ENCODE peak calls at places on chromosome 15, in five cellular contexts. Z, D, X, I and F are unnamed samples.

GRCh38 chr15:97728791-97729190 is 231.7 kb upstream of the ARRDC4 start:
- ATAC-seq in Z (no peak), I (no peak), D (no peak), X (no peak), F (no peak)

GRCh38 chr15:50909044-50909342 is 510 bp downstream of the AP4E1 start:
- ATAC-seq in I (no peak), Z (no peak), D (peak), X (no peak), F (no peak)

GRCh38 chr15:92029104-92029466 is 175.6 kb downstream of the SLCO3A1 start:
- ATAC-seq in X (no peak), I (no peak), D (no peak), Z (no peak), F (peak)

GRCh38 chr15:98769867-98770266 is 121.5 kb downstream of the IGF1R start:
- ATAC-seq in X (no peak), D (no peak), I (no peak), Z (no peak), F (no peak)

GRCh38 chr15:80456517-80457497 is 52.6 kb downstream of the ARNT2 start:
- ATAC-seq in I (no peak), X (no peak), Z (no peak), D (no peak), F (no peak)

GRCh38 chr15:55290361-55291057 is 896 bp upstream of the RAB27A start:
- ATAC-seq in Z (peak), X (peak), D (peak), I (peak), F (peak)

GRCh38 chr15:56931674-56932507 is 13.4 kb downstream of the TCF12 start:
- ATAC-seq in I (no peak), Z (no peak), X (no peak), D (no peak), F (no peak)

GRCh38 chr15:86491118-86491517 is 411.4 kb downstream of the AGBL1 start:
- ATAC-seq in Z (no peak), I (no peak), X (no peak), D (no peak), F (no peak)

GRCh38 chr15:38154255-38154654 is 98.4 kb upstream of the SPRED1 start:
- ATAC-seq in D (no peak), X (no peak), I (no peak), Z (no peak), F (no peak)

GRCh38 chr15:37165420-37165819 is 65.1 kb upstream of the MEIS2 start:
- ATAC-seq in D (no peak), X (no peak), I (no peak), Z (no peak), F (no peak)

GRCh38 chr15:34161329-34161953 is 48.5 kb downstream of the KATNBL1 start:
- ATAC-seq in X (no peak), D (no peak), I (peak), Z (no peak), F (no peak)

GRCh38 chr15:48719668-48720067 is 74.2 kb upstream of the FBN1 start:
- ATAC-seq in D (no peak), X (no peak), I (no peak), Z (no peak), F (no peak)

GRCh38 chr15:88258021-88258641 is 1.6 kb upstream of the NTRK3 start:
- ATAC-seq in Z (no peak), I (peak), D (peak), X (no peak), F (no peak)

GRCh38 chr15:70214266-70214665 is 116.5 kb upstream of the TLE3 start:
- ATAC-seq in Z (no peak), D (peak), I (peak), X (no peak), F (no peak)

GRCh38 chr15:90895571-90896117 is 7.5 kb upstream of the MAN2A2 start:
- ATAC-seq in Z (no peak), X (peak), I (no peak), D (peak), F (no peak)

GRCh38 chr15:23686466-23687142 is 501 bp downstream of the NDN start:
- ATAC-seq in I (no peak), Z (no peak), D (peak), X (no peak), F (peak)

GRCh38 chr15:35937380-35937779 is 391.4 kb upstream of the DPH6 start:
- ATAC-seq in I (no peak), X (no peak), Z (no peak), D (no peak), F (no peak)

GRCh38 chr15:43808960-43809678 is 8.7 kb downstream of the HYPK start:
- ATAC-seq in X (no peak), Z (no peak), I (no peak), D (no peak), F (no peak)

GRCh38 chr15:69556344-69556743 is 103.7 kb downstream of the RPLP1 start:
- ATAC-seq in D (no peak), X (no peak), I (no peak), Z (no peak), F (no peak)

GRCh38 chr15:92883643-92884458 is 16.3 kb upstream of the CHD2 start:
- ATAC-seq in I (no peak), X (no peak), Z (no peak), D (no peak), F (no peak)

GRCh38 chr15:40925863-40926658 is 3.1 kb upstream of the DLL4 start:
- ATAC-seq in Z (no peak), D (no peak), I (no peak), X (no peak), F (no peak)

GRCh38 chr15:65773386-65774111 is 18.5 kb downstream of the DENND4A start:
- ATAC-seq in D (no peak), X (no peak), I (no peak), Z (no peak), F (no peak)

GRCh38 chr15:83685864-83686263 is 31.9 kb downstream of the ADAMTSL3 start:
- ATAC-seq in X (no peak), D (no peak), Z (no peak), I (no peak), F (peak)

GRCh38 chr15:101307897-101308603 is 13.0 kb upstream of the SNRPA1 start:
- ATAC-seq in X (no peak), Z (no peak), I (peak), D (peak), F (no peak)

GRCh38 chr15:80012060-80012726 is 41.2 kb upstream of the BCL2A1 start:
- ATAC-seq in I (no peak), X (no peak), Z (no peak), D (no peak), F (no peak)

GRCh38 chr15:91275844-91276243 is 175.8 kb downstream of the SV2B start:
- ATAC-seq in Z (no peak), X (no peak), D (no peak), I (no peak), F (no peak)

GRCh38 chr15:85314653-85315052 is 65.8 kb upstream of the AKAP13 start:
- ATAC-seq in D (no peak), X (no peak), I (no peak), Z (no peak), F (no peak)

GRCh38 chr15:39313467-39313866 is 267.4 kb upstream of the THBS1 start:
- ATAC-seq in I (no peak), Z (no peak), D (no peak), X (no peak), F (no peak)

GRCh38 chr15:68418611-68419161 is 13.3 kb downstream of the ITGA11 start:
- ATAC-seq in X (no peak), I (no peak), Z (no peak), D (no peak), F (peak)
- TF ChIP-seq POLR2AphosphoS5 in X (no peak), I (no peak), Z (no peak), D (no peak), F (no peak)

DNA sequence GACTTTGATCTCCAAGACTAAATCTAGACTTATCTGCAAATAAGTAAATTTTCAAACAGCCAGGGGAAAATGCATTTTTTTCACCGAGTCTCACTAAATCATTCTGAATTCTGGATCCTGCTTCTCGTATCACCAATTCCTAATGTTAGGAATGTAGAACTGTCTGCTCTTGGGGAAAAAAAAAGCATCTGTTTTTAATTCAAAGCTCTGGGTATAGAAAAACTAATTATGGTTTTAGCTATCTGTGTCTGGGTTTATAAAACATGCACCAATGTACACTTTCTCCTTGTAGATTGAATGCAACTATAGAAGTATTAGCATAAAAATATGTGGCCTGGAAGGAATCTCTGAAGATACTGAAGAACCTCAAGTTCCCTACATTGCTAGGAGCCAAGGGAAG is 4.8 kb upstream of the CDAN1 start:
- ATAC-seq in D (no peak), X (no peak), I (no peak), Z (no peak), F (no peak)
- TF ChIP-seq POLR2AphosphoS5 in D (no peak), X (no peak), I (no peak), Z (no peak), F (no peak)

DNA sequence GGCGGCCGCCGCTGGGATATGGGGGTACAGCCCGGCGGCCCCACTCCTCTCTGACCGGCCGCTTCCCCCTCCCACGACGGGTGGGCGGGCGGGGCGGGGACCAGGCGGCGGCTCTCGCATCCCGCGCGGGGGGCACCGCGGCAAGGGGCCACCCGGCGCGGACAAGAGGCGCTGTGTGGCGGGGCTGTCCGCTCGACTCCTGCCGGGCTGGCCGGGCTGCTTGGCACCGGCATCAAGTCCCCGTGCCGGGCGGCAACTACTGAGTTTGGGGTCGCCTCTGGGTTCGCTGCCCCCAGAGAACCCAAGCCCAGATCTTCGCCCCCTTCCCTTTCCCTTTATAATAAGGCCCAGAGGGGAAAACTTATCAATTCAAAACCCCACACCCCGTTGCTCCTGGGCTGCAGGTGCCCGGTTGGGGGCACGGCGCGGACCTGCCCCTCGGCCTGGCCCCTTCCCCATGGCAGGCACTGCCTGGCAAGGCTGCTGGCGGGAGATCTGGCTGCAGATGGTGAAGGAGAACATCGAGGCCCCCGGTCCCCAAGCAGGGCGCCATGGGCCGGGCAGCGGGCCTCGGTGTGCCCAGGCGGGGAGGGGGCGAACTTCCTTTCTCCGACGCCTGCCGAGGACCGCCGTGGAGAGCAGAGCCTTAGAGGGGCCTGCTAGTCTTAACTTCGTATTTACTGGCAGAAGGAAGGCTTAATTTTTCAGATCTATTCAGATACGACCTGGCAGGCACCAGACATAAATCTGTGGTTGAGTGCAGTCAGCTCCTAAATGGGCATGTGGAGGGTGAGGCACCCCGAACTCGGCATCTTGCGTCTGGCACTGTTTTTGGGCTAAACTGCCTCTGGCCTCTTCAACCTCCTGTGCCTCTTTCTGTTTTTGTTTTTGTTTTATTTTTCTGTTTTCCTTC is 913 bp downstream of the APBA2 start:
- ATAC-seq in I (no peak), Z (no peak), D (peak), X (no peak), F (no peak)
- TF ChIP-seq POLR2AphosphoS5 in I (no peak), Z (no peak), D (no peak), X (no peak), F (no peak)

GRCh38 chr15:89758981-89759380 is 7.9 kb upstream of the MESP1 start:
- ATAC-seq in X (no peak), Z (no peak), I (no peak), D (no peak), F (no peak)

GRCh38 chr15:89754361-89755154 is 3.5 kb upstream of the MESP1 start:
- ATAC-seq in X (no peak), I (no peak), D (no peak), Z (no peak), F (no peak)

GRCh38 chr15:89755701-89756100 is 4.7 kb upstream of the MESP1 start:
- ATAC-seq in I (no peak), D (no peak), X (no peak), Z (no peak), F (no peak)

GRCh38 chr15:89758283-89758682 is 7.2 kb upstream of the MESP1 start:
- ATAC-seq in X (no peak), Z (no peak), I (no peak), D (no peak), F (no peak)

GRCh38 chr15:89756897-89757296 is 5.8 kb upstream of the MESP1 start:
- ATAC-seq in I (no peak), D (no peak), Z (no peak), X (no peak), F (no peak)
- TF ChIP-seq POLR2AphosphoS5 in I (no peak), D (no peak), Z (no peak), X (no peak), F (no peak)

GRCh38 chr15:61890106-61890505 is 170.1 kb downstream of the VPS13C start:
- ATAC-seq in X (no peak), Z (no peak), D (no peak), I (no peak), F (no peak)
- TF ChIP-seq POLR2AphosphoS5 in X (no peak), Z (no peak), D (no peak), I (no peak), F (no peak)

GRCh38 chr15:32871887-32872286 is 154.1 kb downstream of the GREM1 start:
- ATAC-seq in Z (no peak), X (no peak), I (no peak), D (no peak), F (no peak)

GRCh38 chr15:32872606-32873291 is 154.9 kb downstream of the GREM1 start:
- ATAC-seq in X (no peak), Z (peak), I (no peak), D (no peak), F (peak)

GRCh38 chr15:32869814-32870213 is 152.0 kb downstream of the GREM1 start:
- ATAC-seq in X (no peak), D (no peak), Z (no peak), I (no peak), F (no peak)

GRCh38 chr15:32873292-32874114 is 155.7 kb downstream of the GREM1 start:
- ATAC-seq in Z (no peak), I (no peak), D (no peak), X (no peak), F (peak)

GRCh38 chr15:32870240-32871033 is 152.6 kb downstream of the GREM1 start:
- ATAC-seq in X (no peak), D (peak), I (peak), Z (no peak), F (peak)
- TF ChIP-seq POLR2AphosphoS5 in X (no peak), D (no peak), I (peak), Z (no peak), F (peak)

DNA sequence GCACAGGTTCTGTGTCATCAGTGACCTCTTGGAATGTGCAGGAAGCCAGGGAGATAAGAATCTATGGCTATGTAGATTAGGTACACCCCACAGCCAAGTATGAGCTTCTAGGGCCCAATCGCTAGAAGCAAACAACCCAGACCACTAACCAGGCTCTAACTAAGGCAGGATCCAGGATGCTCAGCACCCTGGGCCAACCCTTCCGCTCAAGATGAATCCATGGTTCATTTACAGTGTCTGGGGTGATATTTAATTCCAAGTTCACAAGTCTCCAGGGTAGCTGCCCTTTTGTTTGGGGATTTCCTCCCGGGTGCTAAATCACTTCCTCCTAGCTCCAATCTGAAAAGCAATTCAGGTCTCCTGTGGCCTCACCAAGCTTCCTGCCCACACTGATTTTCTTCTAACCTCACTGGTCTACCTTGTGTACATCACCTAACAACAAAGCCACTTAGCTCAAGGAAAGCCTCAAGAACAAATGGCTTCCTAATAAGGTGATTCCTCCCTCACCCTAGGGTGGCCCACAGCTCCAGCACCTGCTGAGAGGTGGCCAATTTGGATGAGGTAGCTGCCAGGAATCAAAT is 2.4 kb downstream of the EHD4 start:
- ATAC-seq in D (no peak), Z (no peak), I (no peak), X (no peak), F (no peak)
- TF ChIP-seq POLR2AphosphoS5 in D (no peak), Z (no peak), I (no peak), X (no peak), F (no peak)

GRCh38 chr15:58746174-58746573 is 3.3 kb downstream of the ADAM10 start:
- ATAC-seq in I (no peak), D (no peak), X (no peak), Z (no peak), F (no peak)

GRCh38 chr15:58748787-58749531 is 548 bp downstream of the ADAM10 start:
- ATAC-seq in I (peak), X (peak), D (peak), Z (peak), F (peak)

GRCh38 chr15:58752716-58753115 is 3.2 kb upstream of the ADAM10 start:
- ATAC-seq in Z (no peak), I (no peak), D (no peak), X (no peak), F (no peak)

GRCh38 chr15:58748040-58748786 is 1.3 kb downstream of the ADAM10 start:
- ATAC-seq in D (peak), I (no peak), Z (no peak), X (no peak), F (no peak)

DNA sequence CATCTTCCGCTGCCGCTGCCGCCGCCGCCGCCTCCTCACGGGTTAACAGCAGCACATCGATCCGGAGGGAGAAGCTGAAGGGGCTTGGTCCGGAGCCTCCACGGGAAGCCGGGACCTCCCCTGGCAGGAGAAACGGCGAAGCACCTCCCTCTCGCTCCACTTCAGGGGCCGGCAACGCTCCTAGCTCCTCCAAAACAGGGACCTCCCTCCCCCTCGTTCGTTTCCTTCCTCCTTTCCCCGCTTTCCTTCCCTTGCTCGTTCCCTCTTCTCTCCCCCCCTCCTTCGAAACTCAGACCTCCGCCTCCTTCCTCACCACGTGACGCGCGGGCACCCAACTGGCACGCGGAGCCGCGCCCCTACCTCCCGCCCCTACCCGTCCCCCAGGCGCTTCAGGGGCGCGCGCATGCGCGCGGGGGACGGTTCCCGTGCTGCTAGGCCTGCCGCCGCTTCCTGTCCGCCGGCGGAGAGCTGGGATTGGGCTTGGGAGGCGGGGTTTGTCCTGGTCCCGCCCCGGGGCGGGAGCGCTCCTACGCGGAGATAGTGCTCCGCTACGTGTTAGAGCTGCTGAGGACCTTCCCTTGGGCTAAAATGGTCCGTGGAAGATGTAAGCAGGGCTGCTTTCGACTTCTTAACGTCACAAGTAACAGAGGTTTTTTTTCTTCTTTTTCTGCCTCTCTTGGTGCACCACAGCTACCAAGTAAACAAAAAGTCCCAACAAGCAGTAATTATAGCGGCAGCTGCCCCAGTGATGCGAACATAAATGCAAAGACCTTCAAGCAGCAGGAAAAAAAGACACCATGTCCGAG is at the start of gene ADAM10:
- ATAC-seq in I (peak), Z (peak), D (peak), X (peak), F (peak)
- TF ChIP-seq POLR2AphosphoS5 in I (peak), Z (peak), D (peak), X (peak), F (peak)

DNA sequence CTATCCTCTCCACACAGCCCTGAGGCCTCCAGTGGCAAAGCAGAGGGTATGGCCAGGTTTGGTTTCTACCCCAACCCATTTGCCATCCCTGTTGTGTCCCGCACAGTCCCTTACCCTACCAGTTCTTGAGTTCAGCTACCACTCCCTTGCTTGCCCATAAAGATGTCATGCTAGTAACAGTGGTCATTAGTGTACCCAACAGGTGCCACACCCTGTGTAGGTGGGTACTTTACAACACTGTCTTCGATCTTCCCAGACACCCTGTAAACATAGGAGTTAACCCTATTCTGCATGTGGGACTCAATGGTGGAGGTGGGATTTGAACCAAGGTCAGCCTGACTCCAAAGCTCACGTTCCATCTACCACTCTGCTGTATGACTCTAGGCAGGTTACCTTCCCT is 23.2 kb downstream of the LINGO1 start:
- ATAC-seq in X (no peak), D (no peak), Z (no peak), I (no peak), F (no peak)
- TF ChIP-seq POLR2AphosphoS5 in X (no peak), D (no peak), Z (no peak), I (no peak), F (no peak)